ENCODE peak calls at places on chromosomes 3 and 15, in six cellular contexts. V is HepG2, Z is H1, Q is HCT116, I is GM12878, A is SK-N-SH. D is an unnamed sample.

GRCh38 chr3:13715167-13715954 is 164.5 kb downstream of the WNT7A start:
- DNase-seq in V (no peak), A (peak; percentile 1), Z (no peak), Q (no peak), I (no peak), D (no peak)

GRCh38 chr3:87053548-87053947 is 62.6 kb upstream of the VGLL3 start:
- DNase-seq in I (no peak), Q (no peak), V (no peak), Z (no peak), A (no peak), D (no peak)

GRCh38 chr15:62344806-62345539 is 179.9 kb upstream of the C2CD4B start:
- DNase-seq in Z (peak; percentile 60), I (peak; percentile 56), V (peak; percentile 77), A (peak; percentile 76), Q (peak; percentile 86), D (peak; percentile 68)

GRCh38 chr15:59532770-59533379 is 78.7 kb upstream of the GCNT3 start:
- DNase-seq in I (no peak), A (peak; percentile 50), Q (peak; percentile 45), Z (no peak), V (peak; percentile 41), D (peak; percentile 54)

GRCh38 chr3:156614642-156615511 is 59.5 kb upstream of the TIPARP start:
- DNase-seq in V (no peak), A (no peak), Q (no peak), Z (no peak), I (no peak), D (no peak)

GRCh38 chr3:128618398-128618726 is 32.3 kb downstream of the RPN1 start:
- DNase-seq in Q (no peak), Z (no peak), I (no peak), V (no peak), A (no peak), D (no peak)

GRCh38 chr15:76059320-76060097 is at the start of gene TMEM266:
- DNase-seq in I (no peak), Z (no peak), A (peak; percentile 98), Q (no peak), V (no peak), D (peak; percentile 23)

GRCh38 chr15:85749261-85750151 is 45.2 kb downstream of the KLHL25 start:
- DNase-seq in I (no peak), A (no peak), Z (no peak), V (no peak), Q (no peak), D (no peak)

GRCh38 chr3:171977860-171978259 is 61.5 kb upstream of the FNDC3B start:
- DNase-seq in A (no peak), Z (no peak), Q (no peak), I (no peak), V (no peak), D (no peak)

GRCh38 chr15:87942316-87942715 is 314.2 kb downstream of the NTRK3 start:
- DNase-seq in Q (no peak), V (no peak), A (no peak), Z (no peak), I (no peak), D (no peak)

GRCh38 chr3:38548154-38548931 is 52.2 kb downstream of the EXOG start:
- DNase-seq in I (no peak), Z (no peak), A (no peak), V (no peak), Q (no peak), D (no peak)

GRCh38 chr3:5250467-5251195 is 63.1 kb downstream of the EDEM1 start:
- DNase-seq in I (no peak), Z (no peak), Q (no peak), A (peak; percentile 37), V (peak; percentile 62), D (no peak)

GRCh38 chr15:63463793-63464192 is 40.6 kb upstream of the USP3 start:
- DNase-seq in Z (no peak), V (no peak), Q (no peak), A (no peak), I (no peak), D (no peak)

GRCh38 chr15:38578626-38579025 is 14.0 kb upstream of the RASGRP1 start:
- DNase-seq in I (no peak), V (no peak), Q (no peak), Z (no peak), A (no peak), D (no peak)

GRCh38 chr15:76866716-76867321 is 38.3 kb downstream of the SCAPER start:
- DNase-seq in I (no peak), Q (peak; percentile 16), Z (no peak), V (peak; percentile 34), A (peak; percentile 29), D (peak; percentile 64)

GRCh38 chr3:65732060-65732933 is 306.4 kb downstream of the MAGI1 start:
- DNase-seq in Z (no peak), A (peak; percentile 71), V (peak; percentile 54), Q (peak; percentile 29), I (peak; percentile 3), D (peak; percentile 73)

GRCh38 chr3:195128255-195129071 is 142.5 kb downstream of the XXYLT1 start:
- DNase-seq in Z (no peak), Q (no peak), A (no peak), V (no peak), I (no peak), D (peak; percentile 69)

GRCh38 chr3:33911525-33912322 is 113.3 kb downstream of the PDCD6IP start:
- DNase-seq in V (no peak), Z (no peak), A (no peak), Q (peak; percentile 0), I (no peak), D (no peak)

GRCh38 chr15:55434989-55435825 is 26.9 kb downstream of the PIERCE2 start:
- DNase-seq in I (no peak), V (peak; percentile 54), Q (peak; percentile 42), Z (peak; percentile 7), A (peak; percentile 68), D (peak; percentile 83)

GRCh38 chr15:85773249-85773648 is 21.5 kb downstream of the KLHL25 start:
- DNase-seq in Q (no peak), Z (no peak), V (no peak), I (no peak), A (no peak), D (no peak)

GRCh38 chr3:88000853-88001252 is 58.0 kb downstream of the CGGBP1 start:
- DNase-seq in V (no peak), Q (no peak), Z (no peak), A (peak; percentile 12), I (no peak), D (peak; percentile 20)

GRCh38 chr3:158847885-158848284 is 46.0 kb downstream of the MFSD1 start:
- DNase-seq in Z (no peak), A (no peak), Q (no peak), V (no peak), I (no peak), D (no peak)

GRCh38 chr3:150147776-150148175 is 177.1 kb upstream of the PFN2 start:
- DNase-seq in Q (no peak), A (no peak), V (no peak), I (no peak), Z (no peak), D (no peak)

GRCh38 chr3:63228677-63229076 is 49.4 kb upstream of the SYNPR start:
- DNase-seq in Q (peak; percentile 16), V (peak; percentile 16), I (no peak), Z (no peak), A (peak; percentile 33), D (peak; percentile 13)

GRCh38 chr3:73080201-73080966 is 18.9 kb downstream of the EBLN2 start:
- DNase-seq in I (no peak), Z (no peak), A (no peak), V (no peak), Q (no peak), D (no peak)

GRCh38 chr3:56790016-56790950 is 11.5 kb downstream of the ARHGEF3 start:
- DNase-seq in V (no peak), A (no peak), Q (no peak), Z (no peak), I (no peak), D (no peak)

GRCh38 chr15:68581725-68582124 is 2.9 kb downstream of the CORO2B start:
- DNase-seq in I (no peak), V (no peak), Q (no peak), Z (no peak), A (no peak), D (no peak)

GRCh38 chr3:4011136-4011535 is 211.9 kb downstream of the LRRN1 start:
- DNase-seq in A (no peak), V (no peak), Z (no peak), I (no peak), Q (no peak), D (no peak)

GRCh38 chr3:111713833-111714232 is 118.7 kb upstream of the ZBED2 start:
- DNase-seq in I (no peak), Z (no peak), V (no peak), A (no peak), Q (no peak), D (no peak)

GRCh38 chr15:66911131-66911700 is 154.2 kb upstream of the SMAD3 start:
- DNase-seq in V (no peak), Z (no peak), A (no peak), I (no peak), Q (no peak), D (no peak)
- H3K9ac ChIP-seq in V (no peak overlapping the region), Z (no peak overlapping the region), A (no peak overlapping the region), I (no peak overlapping the region), Q (no peak overlapping the region), D (no peak overlapping the region)

GRCh38 chr3:126832933-126833332 is 128.9 kb downstream of the CHCHD6 start:
- DNase-seq in V (no peak), I (no peak), Z (no peak), Q (no peak), A (no peak), D (no peak)

GRCh38 chr3:126837773-126838172 is 133.7 kb downstream of the CHCHD6 start:
- DNase-seq in V (no peak), I (no peak), A (no peak), Q (no peak), Z (no peak), D (no peak)

GRCh38 chr3:126836220-126836860 is 132.3 kb downstream of the CHCHD6 start:
- DNase-seq in Z (no peak), V (no peak), A (no peak), I (no peak), Q (no peak), D (no peak)

GRCh38 chr3:126834596-126835471 is 130.8 kb downstream of the CHCHD6 start:
- DNase-seq in Q (no peak), A (no peak), Z (no peak), V (no peak), I (no peak), D (no peak)

GRCh38 chr3:126835472-126836219 is 131.6 kb downstream of the CHCHD6 start:
- DNase-seq in A (peak; percentile 58), Z (no peak), V (no peak), I (no peak), Q (no peak), D (no peak)
- TF ChIP-seq POLR2AphosphoS5 in A (no peak), Z (no peak), V (no peak), I (no peak), Q (no peak), D (no peak)

GRCh38 chr15:48385431-48385830 is 54.2 kb downstream of the DUT start:
- DNase-seq in V (no peak), Q (no peak), Z (no peak), I (no peak), A (no peak), D (peak; percentile 93)
- H3K4me3 ChIP-seq in V (no peak overlapping the region), Q (no peak overlapping the region), Z (no peak overlapping the region), I (no peak overlapping the region), A (no peak overlapping the region), D (no peak overlapping the region)

DNA sequence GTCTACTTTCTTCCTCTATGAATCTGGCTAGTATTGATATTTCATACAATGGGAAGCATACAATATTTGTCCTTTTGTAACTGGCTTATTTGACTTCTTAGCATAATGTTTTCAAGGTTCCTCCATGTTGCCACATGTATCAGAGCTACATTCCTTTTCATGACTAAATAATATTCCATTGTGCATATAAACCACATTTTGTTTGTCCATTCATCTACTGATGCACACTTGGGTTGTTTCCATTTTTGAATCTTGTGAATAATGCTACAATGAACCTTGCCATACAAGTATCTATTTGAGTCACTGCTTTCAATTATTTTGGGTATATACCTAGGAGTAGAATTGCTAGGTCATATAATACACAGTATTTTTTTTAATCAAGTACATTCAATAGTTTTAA is 38.0 kb downstream of the OSBPL10 start:
- DNase-seq in Z (no peak), I (no peak), V (no peak), A (no peak), Q (no peak), D (no peak)
- H3K9ac ChIP-seq in Z (no peak overlapping the region), I (no peak overlapping the region), V (no peak overlapping the region), A (no peak overlapping the region), Q (no peak overlapping the region), D (no peak overlapping the region)